ENCODE peak calls at places on chromosomes 3 and 15, in six cellular contexts. One of them, this sample, is unnamed.
A peak's percentile ranks its signal among the peaks of the same experiment; 100 is the strongest.

GRCh38 chr15:39628131-39628482 is 47.2 kb downstream of the THBS1 start:
- DNase-seq in suprapubic skin: no peak
- DNase-seq in tibial nerve: no peak
- DNase-seq in stomach: no peak
- DNase-seq in A549: no peak
- DNase-seq in testis: no peak
- DNase-seq in this sample: peak; percentile 40

GRCh38 chr3:141669434-141669833 is 68.7 kb upstream of the RNF7 start:
- DNase-seq in suprapubic skin: no peak
- DNase-seq in tibial nerve: no peak
- DNase-seq in stomach: no peak
- DNase-seq in A549: no peak
- DNase-seq in testis: no peak
- DNase-seq in this sample: no peak

GRCh38 chr3:37499061-37499785 is 324.8 kb upstream of the LRRFIP2 start:
- DNase-seq in suprapubic skin: no peak
- DNase-seq in tibial nerve: no peak
- DNase-seq in stomach: no peak
- DNase-seq in A549: no peak
- DNase-seq in testis: no peak
- DNase-seq in this sample: no peak

GRCh38 chr15:66932634-66933024 is 132.8 kb upstream of the SMAD3 start:
- DNase-seq in suprapubic skin: peak; percentile 17
- DNase-seq in tibial nerve: no peak
- DNase-seq in stomach: no peak
- DNase-seq in A549: no peak
- DNase-seq in testis: no peak
- DNase-seq in this sample: no peak

GRCh38 chr3:142218703-142219102 is 6.7 kb downstream of the GK5 start:
- DNase-seq in suprapubic skin: no peak
- DNase-seq in tibial nerve: no peak
- DNase-seq in stomach: no peak
- DNase-seq in A549: no peak
- DNase-seq in testis: no peak
- DNase-seq in this sample: no peak

GRCh38 chr15:101138913-101139880 is 112.7 kb downstream of the CHSY1 start:
- DNase-seq in suprapubic skin: no peak
- DNase-seq in tibial nerve: no peak
- DNase-seq in stomach: no peak
- DNase-seq in A549: no peak
- DNase-seq in testis: no peak
- DNase-seq in this sample: no peak

GRCh38 chr3:151085227-151085888 is at the start of gene MED12L:
- DNase-seq in suprapubic skin: no peak
- DNase-seq in tibial nerve: peak; percentile 13
- DNase-seq in stomach: peak; percentile 78
- DNase-seq in A549: peak; percentile 77
- DNase-seq in testis: peak; percentile 73
- DNase-seq in this sample: peak; percentile 76

GRCh38 chr3:115958531-115958930 is 335.2 kb downstream of the GAP43 start:
- DNase-seq in suprapubic skin: no peak
- DNase-seq in tibial nerve: no peak
- DNase-seq in stomach: no peak
- DNase-seq in A549: no peak
- DNase-seq in testis: no peak
- DNase-seq in this sample: no peak

GRCh38 chr3:159170436-159171003 is 368.7 kb downstream of the MFSD1 start:
- DNase-seq in suprapubic skin: no peak
- DNase-seq in tibial nerve: no peak
- DNase-seq in stomach: no peak
- DNase-seq in A549: no peak
- DNase-seq in testis: no peak
- DNase-seq in this sample: no peak

GRCh38 chr3:58025824-58026579 is 17.8 kb downstream of the FLNB start:
- DNase-seq in suprapubic skin: no peak
- DNase-seq in tibial nerve: no peak
- DNase-seq in stomach: peak; percentile 71
- DNase-seq in A549: peak; percentile 47
- DNase-seq in testis: no peak
- DNase-seq in this sample: no peak

GRCh38 chr15:51322622-51323296 is 15.6 kb downstream of the CYP19A1 start:
- DNase-seq in suprapubic skin: peak; percentile 79
- DNase-seq in tibial nerve: peak; percentile 62
- DNase-seq in stomach: peak; percentile 31
- DNase-seq in A549: no peak
- DNase-seq in testis: no peak
- DNase-seq in this sample: peak; percentile 54

GRCh38 chr3:8741581-8742355 is 8.2 kb downstream of the CAV3 start:
- DNase-seq in suprapubic skin: no peak
- DNase-seq in tibial nerve: no peak
- DNase-seq in stomach: no peak
- DNase-seq in A549: peak; percentile 84
- DNase-seq in testis: peak; percentile 43
- DNase-seq in this sample: peak; percentile 53

GRCh38 chr3:198071602-198072285 is 111.7 kb downstream of the LMLN start:
- DNase-seq in suprapubic skin: no peak
- DNase-seq in tibial nerve: no peak
- DNase-seq in stomach: no peak
- DNase-seq in A549: peak; percentile 73
- DNase-seq in testis: no peak
- DNase-seq in this sample: no peak

GRCh38 chr3:184786271-184787010 is 25.5 kb upstream of the VPS8 start:
- DNase-seq in suprapubic skin: no peak
- DNase-seq in tibial nerve: peak; percentile 60
- DNase-seq in stomach: no peak
- DNase-seq in A549: no peak
- DNase-seq in testis: peak; percentile 51
- DNase-seq in this sample: peak; percentile 56

GRCh38 chr3:188904670-188905069 is 267.1 kb upstream of the TPRG1 start:
- DNase-seq in suprapubic skin: no peak
- DNase-seq in tibial nerve: no peak
- DNase-seq in stomach: no peak
- DNase-seq in A549: no peak
- DNase-seq in testis: no peak
- DNase-seq in this sample: no peak

GRCh38 chr3:41369838-41370237 is 170.5 kb downstream of the CTNNB1 start:
- DNase-seq in suprapubic skin: no peak
- DNase-seq in tibial nerve: no peak
- DNase-seq in stomach: no peak
- DNase-seq in A549: no peak
- DNase-seq in testis: no peak
- DNase-seq in this sample: no peak

GRCh38 chr3:46609074-46609735 is 3.1 kb upstream of the FAM240A start:
- DNase-seq in suprapubic skin: no peak
- DNase-seq in tibial nerve: no peak
- DNase-seq in stomach: no peak
- DNase-seq in A549: no peak
- DNase-seq in testis: no peak
- DNase-seq in this sample: no peak

GRCh38 chr15:64552281-64552948 is 92.0 kb downstream of the ZNF609 start:
- DNase-seq in suprapubic skin: no peak
- DNase-seq in tibial nerve: no peak
- DNase-seq in stomach: no peak
- DNase-seq in A549: no peak
- DNase-seq in testis: no peak
- DNase-seq in this sample: no peak

GRCh38 chr3:118080886-118081285 is 953.8 kb downstream of the IGSF11 start:
- DNase-seq in suprapubic skin: no peak
- DNase-seq in tibial nerve: no peak
- DNase-seq in stomach: no peak
- DNase-seq in A549: no peak
- DNase-seq in testis: no peak
- DNase-seq in this sample: no peak

GRCh38 chr15:57251308-57251707 is 125.0 kb upstream of the CGNL1 start:
- DNase-seq in suprapubic skin: no peak
- DNase-seq in tibial nerve: no peak
- DNase-seq in stomach: no peak
- DNase-seq in A549: no peak
- DNase-seq in testis: no peak
- DNase-seq in this sample: no peak

GRCh38 chr15:92677998-92678397 is 22.4 kb upstream of the FAM174B start:
- DNase-seq in suprapubic skin: no peak
- DNase-seq in tibial nerve: peak; percentile 55
- DNase-seq in stomach: no peak
- DNase-seq in A549: no peak
- DNase-seq in testis: peak; percentile 76
- DNase-seq in this sample: peak; percentile 47

DNA sequence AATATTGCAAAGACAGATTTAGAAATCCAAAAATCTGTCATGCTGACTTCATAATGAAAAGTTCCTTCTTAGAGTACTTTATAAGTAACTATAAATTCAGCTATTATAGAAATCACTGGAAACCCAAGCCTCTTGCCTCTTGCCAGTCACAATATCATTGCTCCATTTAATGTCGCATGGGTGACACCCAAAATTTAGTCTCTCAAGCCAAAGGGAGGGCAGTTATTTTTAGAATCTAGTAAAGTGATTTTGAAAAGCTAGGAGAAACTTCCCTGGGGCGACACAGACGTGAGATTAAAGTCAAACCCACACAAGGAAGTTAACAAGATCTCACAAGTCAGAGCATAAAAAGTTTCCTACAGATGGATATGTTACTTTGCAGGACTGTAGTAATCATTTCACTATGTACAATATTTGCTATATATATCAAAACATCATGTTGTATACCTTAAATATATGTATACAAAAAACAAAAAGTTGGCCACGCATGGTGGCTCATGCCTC is 177.2 kb upstream of the CCDC54 start:
- DNase-seq in suprapubic skin: no peak
- DNase-seq in tibial nerve: no peak
- DNase-seq in stomach: no peak
- DNase-seq in A549: no peak
- DNase-seq in testis: no peak
- DNase-seq in this sample: no peak
- H3K27ac ChIP-seq in suprapubic skin: no peak overlapping the region
- H3K27ac ChIP-seq in tibial nerve: no peak overlapping the region
- H3K27ac ChIP-seq in stomach: no peak overlapping the region
- H3K27ac ChIP-seq in A549: no peak overlapping the region
- H3K27ac ChIP-seq in testis: no peak overlapping the region
- H3K27ac ChIP-seq in this sample: peak overlapping the region; percentile 77

GRCh38 chr3:64008487-64008886 is 14.8 kb downstream of the PSMD6 start:
- DNase-seq in suprapubic skin: no peak
- DNase-seq in tibial nerve: no peak
- DNase-seq in stomach: no peak
- DNase-seq in A549: no peak
- DNase-seq in testis: no peak
- DNase-seq in this sample: no peak
- TF ChIP-seq POLR2A in suprapubic skin: no peak
- TF ChIP-seq POLR2A in tibial nerve: no peak
- TF ChIP-seq POLR2A in stomach: no peak
- TF ChIP-seq POLR2A in A549: no peak
- TF ChIP-seq POLR2A in testis: no peak
- TF ChIP-seq POLR2A in this sample: no peak

GRCh38 chr15:59280855-59281254 is 74.2 kb downstream of the LDHAL6B start:
- DNase-seq in suprapubic skin: no peak
- DNase-seq in tibial nerve: no peak
- DNase-seq in stomach: no peak
- DNase-seq in A549: no peak
- DNase-seq in testis: no peak
- DNase-seq in this sample: no peak

GRCh38 chr15:59278120-59278519 is 71.5 kb downstream of the LDHAL6B start:
- DNase-seq in suprapubic skin: no peak
- DNase-seq in tibial nerve: no peak
- DNase-seq in stomach: no peak
- DNase-seq in A549: no peak
- DNase-seq in testis: no peak
- DNase-seq in this sample: no peak

GRCh38 chr15:59281699-59282098 is 75.1 kb downstream of the LDHAL6B start:
- DNase-seq in suprapubic skin: no peak
- DNase-seq in tibial nerve: no peak
- DNase-seq in stomach: no peak
- DNase-seq in A549: no peak
- DNase-seq in testis: no peak
- DNase-seq in this sample: no peak

GRCh38 chr15:59276225-59277178 is 69.9 kb downstream of the LDHAL6B start:
- DNase-seq in suprapubic skin: no peak
- DNase-seq in tibial nerve: no peak
- DNase-seq in stomach: no peak
- DNase-seq in A549: peak; percentile 98
- DNase-seq in testis: no peak
- DNase-seq in this sample: no peak

DNA sequence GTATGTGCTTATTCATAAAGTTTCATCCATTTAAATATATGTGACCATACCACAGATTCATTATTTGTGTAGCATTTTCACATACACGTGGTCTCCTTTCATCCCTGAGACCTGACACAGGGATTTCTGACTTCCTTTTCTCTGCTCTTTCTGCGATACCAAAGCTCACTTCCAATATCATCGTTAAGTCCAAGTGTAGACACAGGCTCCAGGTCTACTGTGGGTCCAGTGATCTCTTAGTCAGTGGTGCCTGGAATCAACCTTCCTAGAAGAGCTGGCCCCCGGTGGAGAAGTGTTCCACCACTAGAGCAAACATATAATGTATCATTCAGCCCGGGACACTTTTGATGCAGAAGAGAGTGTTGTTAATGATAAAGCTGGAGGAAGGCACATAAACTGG is 72.4 kb downstream of the LDHAL6B start:
- DNase-seq in suprapubic skin: no peak
- DNase-seq in tibial nerve: no peak
- DNase-seq in stomach: no peak
- DNase-seq in A549: no peak
- DNase-seq in testis: no peak
- DNase-seq in this sample: no peak
- H3K27ac ChIP-seq in suprapubic skin: no peak overlapping the region
- H3K27ac ChIP-seq in tibial nerve: no peak overlapping the region
- H3K27ac ChIP-seq in stomach: no peak overlapping the region
- H3K27ac ChIP-seq in A549: peak overlapping the region; percentile 90
- H3K27ac ChIP-seq in testis: no peak overlapping the region
- H3K27ac ChIP-seq in this sample: peak overlapping the region; percentile 47

GRCh38 chr15:74815121-74815933 is 2.7 kb downstream of the LMAN1L start:
- DNase-seq in suprapubic skin: no peak
- DNase-seq in tibial nerve: no peak
- DNase-seq in stomach: peak; percentile 88
- DNase-seq in A549: no peak
- DNase-seq in testis: peak; percentile 39
- DNase-seq in this sample: no peak

GRCh38 chr15:74816624-74817369 is 4.2 kb downstream of the LMAN1L start:
- DNase-seq in suprapubic skin: no peak
- DNase-seq in tibial nerve: no peak
- DNase-seq in stomach: no peak
- DNase-seq in A549: no peak
- DNase-seq in testis: no peak
- DNase-seq in this sample: no peak

GRCh38 chr15:74815961-74816360 is 3.3 kb downstream of the LMAN1L start:
- DNase-seq in suprapubic skin: no peak
- DNase-seq in tibial nerve: no peak
- DNase-seq in stomach: no peak
- DNase-seq in A549: no peak
- DNase-seq in testis: no peak
- DNase-seq in this sample: no peak

GRCh38 chr15:74820056-74820455 is 6.4 kb upstream of the CPLX3 start:
- DNase-seq in suprapubic skin: no peak
- DNase-seq in tibial nerve: no peak
- DNase-seq in stomach: no peak
- DNase-seq in A549: no peak
- DNase-seq in testis: no peak
- DNase-seq in this sample: no peak

DNA sequence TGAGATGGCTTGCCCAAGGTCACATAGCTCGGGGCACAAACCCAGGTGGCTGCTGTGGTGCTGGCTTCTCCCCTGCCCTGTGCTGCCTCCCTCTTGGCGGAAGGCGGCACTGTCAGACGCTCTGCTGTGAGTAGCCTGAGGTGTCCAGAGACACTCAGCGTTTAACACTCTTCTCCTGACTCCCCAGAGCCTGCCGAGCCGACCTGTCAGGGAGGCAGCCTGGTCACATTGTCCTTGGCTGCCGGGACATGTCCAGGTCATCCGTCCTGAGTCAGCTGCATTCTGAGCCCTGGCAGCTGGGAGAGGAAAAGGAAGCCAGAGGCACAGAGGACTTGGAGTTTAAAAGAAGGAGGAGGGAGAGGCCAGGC is 4.7 kb downstream of the LMAN1L start:
- DNase-seq in suprapubic skin: no peak
- DNase-seq in tibial nerve: no peak
- DNase-seq in stomach: no peak
- DNase-seq in A549: no peak
- DNase-seq in testis: peak; percentile 67
- DNase-seq in this sample: peak; percentile 85
- TF ChIP-seq POLR2A in suprapubic skin: no peak
- TF ChIP-seq POLR2A in tibial nerve: no peak
- TF ChIP-seq POLR2A in stomach: no peak
- TF ChIP-seq POLR2A in A549: no peak
- TF ChIP-seq POLR2A in testis: no peak
- TF ChIP-seq POLR2A in this sample: no peak

This sample was measured in heart left ventricle.